ENCODE peak calls at places on chromosomes 3 and 15, in six cellular contexts. One of them, this sample, is unnamed.
A peak's percentile ranks its signal among the peaks of the same experiment; 100 is the strongest.

GRCh38 chr3:106239195-106239697 is 370.4 kb upstream of the CBLB start:
- DNase-seq in endodermal cell: no peak
- DNase-seq in mucosa of descending colon: no peak
- DNase-seq in iPS DF 6.9: no peak
- DNase-seq in neuronal stem cell: no peak
- DNase-seq in PC-9: no peak
- DNase-seq in this sample: no peak

GRCh38 chr3:111690242-111690641 is 95.1 kb upstream of the ZBED2 start:
- DNase-seq in endodermal cell: no peak
- DNase-seq in mucosa of descending colon: no peak
- DNase-seq in iPS DF 6.9: no peak
- DNase-seq in neuronal stem cell: no peak
- DNase-seq in PC-9: no peak
- DNase-seq in this sample: no peak

GRCh38 chr3:100429187-100429586 is 27.8 kb downstream of the LNP1 start:
- DNase-seq in endodermal cell: no peak
- DNase-seq in mucosa of descending colon: no peak
- DNase-seq in iPS DF 6.9: no peak
- DNase-seq in neuronal stem cell: no peak
- DNase-seq in PC-9: no peak
- DNase-seq in this sample: no peak

GRCh38 chr3:58899159-58899952 is 150.5 kb downstream of the CFAP20DC start:
- DNase-seq in endodermal cell: peak; percentile 47
- DNase-seq in mucosa of descending colon: peak; percentile 47
- DNase-seq in iPS DF 6.9: no peak
- DNase-seq in neuronal stem cell: no peak
- DNase-seq in PC-9: peak; percentile 1
- DNase-seq in this sample: peak; percentile 23

GRCh38 chr3:165259518-165260193 is 63.5 kb upstream of the SLITRK3 start:
- DNase-seq in endodermal cell: no peak
- DNase-seq in mucosa of descending colon: no peak
- DNase-seq in iPS DF 6.9: no peak
- DNase-seq in neuronal stem cell: no peak
- DNase-seq in PC-9: peak; percentile 8
- DNase-seq in this sample: no peak

GRCh38 chr3:126972866-126973265 is 10.0 kb upstream of the PLXNA1 start:
- DNase-seq in endodermal cell: no peak
- DNase-seq in mucosa of descending colon: peak; percentile 28
- DNase-seq in iPS DF 6.9: no peak
- DNase-seq in neuronal stem cell: no peak
- DNase-seq in PC-9: no peak
- DNase-seq in this sample: no peak

GRCh38 chr15:76994971-76995945 is at the start of gene PSTPIP1:
- DNase-seq in endodermal cell: peak; percentile 48
- DNase-seq in mucosa of descending colon: peak; percentile 89
- DNase-seq in iPS DF 6.9: no peak
- DNase-seq in neuronal stem cell: no peak
- DNase-seq in PC-9: no peak
- DNase-seq in this sample: no peak

GRCh38 chr3:184175981-184176376 is 1.3 kb downstream of the AP2M1 start:
- DNase-seq in endodermal cell: no peak
- DNase-seq in mucosa of descending colon: no peak
- DNase-seq in iPS DF 6.9: no peak
- DNase-seq in neuronal stem cell: no peak
- DNase-seq in PC-9: no peak
- DNase-seq in this sample: no peak

GRCh38 chr15:36936652-36937051 is 163.7 kb downstream of the MEIS2 start:
- DNase-seq in endodermal cell: no peak
- DNase-seq in mucosa of descending colon: no peak
- DNase-seq in iPS DF 6.9: no peak
- DNase-seq in neuronal stem cell: no peak
- DNase-seq in PC-9: no peak
- DNase-seq in this sample: no peak

GRCh38 chr3:53807117-53807521 is 39.1 kb downstream of the CHDH start:
- DNase-seq in endodermal cell: peak; percentile 40
- DNase-seq in mucosa of descending colon: no peak
- DNase-seq in iPS DF 6.9: no peak
- DNase-seq in neuronal stem cell: no peak
- DNase-seq in PC-9: no peak
- DNase-seq in this sample: no peak

GRCh38 chr3:4978966-4979400 is 254 bp upstream of the BHLHE40 start:
- DNase-seq in endodermal cell: peak; percentile 96
- DNase-seq in mucosa of descending colon: peak; percentile 98
- DNase-seq in iPS DF 6.9: no peak
- DNase-seq in neuronal stem cell: no peak
- DNase-seq in PC-9: peak; percentile 94
- DNase-seq in this sample: peak; percentile 95

GRCh38 chr15:51390239-51390931 is 48.9 kb downstream of the GLDN start:
- DNase-seq in endodermal cell: no peak
- DNase-seq in mucosa of descending colon: no peak
- DNase-seq in iPS DF 6.9: no peak
- DNase-seq in neuronal stem cell: no peak
- DNase-seq in PC-9: no peak
- DNase-seq in this sample: no peak

GRCh38 chr15:81497226-81497625 is 123.2 kb upstream of the TMC3 start:
- DNase-seq in endodermal cell: no peak
- DNase-seq in mucosa of descending colon: no peak
- DNase-seq in iPS DF 6.9: no peak
- DNase-seq in neuronal stem cell: no peak
- DNase-seq in PC-9: no peak
- DNase-seq in this sample: no peak

GRCh38 chr3:128554100-128554464 is 61.1 kb upstream of the GATA2 start:
- DNase-seq in endodermal cell: peak; percentile 70
- DNase-seq in mucosa of descending colon: no peak
- DNase-seq in iPS DF 6.9: no peak
- DNase-seq in neuronal stem cell: no peak
- DNase-seq in PC-9: peak; percentile 72
- DNase-seq in this sample: no peak

GRCh38 chr15:64847448-64847847 is 5.7 kb downstream of the PLEKHO2 start:
- DNase-seq in endodermal cell: no peak
- DNase-seq in mucosa of descending colon: no peak
- DNase-seq in iPS DF 6.9: no peak
- DNase-seq in neuronal stem cell: no peak
- DNase-seq in PC-9: no peak
- DNase-seq in this sample: no peak

GRCh38 chr3:27575509-27575908 is 91.3 kb upstream of the SLC4A7 start:
- DNase-seq in endodermal cell: no peak
- DNase-seq in mucosa of descending colon: no peak
- DNase-seq in iPS DF 6.9: no peak
- DNase-seq in neuronal stem cell: no peak
- DNase-seq in PC-9: no peak
- DNase-seq in this sample: no peak

GRCh38 chr15:43465105-43465504 is 27.9 kb downstream of the TP53BP1 start:
- DNase-seq in endodermal cell: no peak
- DNase-seq in mucosa of descending colon: no peak
- DNase-seq in iPS DF 6.9: no peak
- DNase-seq in neuronal stem cell: no peak
- DNase-seq in PC-9: no peak
- DNase-seq in this sample: no peak

GRCh38 chr3:72722930-72723726 is 125.1 kb downstream of the SHQ1 start:
- DNase-seq in endodermal cell: no peak
- DNase-seq in mucosa of descending colon: peak; percentile 64
- DNase-seq in iPS DF 6.9: no peak
- DNase-seq in neuronal stem cell: no peak
- DNase-seq in PC-9: peak; percentile 89
- DNase-seq in this sample: peak; percentile 62

GRCh38 chr15:69119016-69119415 is 41.4 kb upstream of the GLCE start:
- DNase-seq in endodermal cell: no peak
- DNase-seq in mucosa of descending colon: no peak
- DNase-seq in iPS DF 6.9: no peak
- DNase-seq in neuronal stem cell: no peak
- DNase-seq in PC-9: no peak
- DNase-seq in this sample: no peak

GRCh38 chr3:196501316-196502064 is 2.1 kb downstream of the RNF168 start:
- DNase-seq in endodermal cell: peak; percentile 55
- DNase-seq in mucosa of descending colon: no peak
- DNase-seq in iPS DF 6.9: no peak
- DNase-seq in neuronal stem cell: no peak
- DNase-seq in PC-9: no peak
- DNase-seq in this sample: peak; percentile 40

GRCh38 chr3:186825294-186825821 is 17.2 kb upstream of the ADIPOQ start:
- DNase-seq in endodermal cell: peak; percentile 90
- DNase-seq in mucosa of descending colon: no peak
- DNase-seq in iPS DF 6.9: no peak
- DNase-seq in neuronal stem cell: no peak
- DNase-seq in PC-9: no peak
- DNase-seq in this sample: no peak

GRCh38 chr15:89809093-89809786 is 5.4 kb downstream of the ANPEP start:
- DNase-seq in endodermal cell: peak; percentile 50
- DNase-seq in mucosa of descending colon: peak; percentile 45
- DNase-seq in iPS DF 6.9: no peak
- DNase-seq in neuronal stem cell: no peak
- DNase-seq in PC-9: no peak
- DNase-seq in this sample: no peak

GRCh38 chr15:69634860-69635259 is 182.2 kb downstream of the RPLP1 start:
- DNase-seq in endodermal cell: no peak
- DNase-seq in mucosa of descending colon: no peak
- DNase-seq in iPS DF 6.9: no peak
- DNase-seq in neuronal stem cell: no peak
- DNase-seq in PC-9: no peak
- DNase-seq in this sample: no peak

GRCh38 chr3:124362418-124362817 is 367.8 kb upstream of the UMPS start:
- DNase-seq in endodermal cell: no peak
- DNase-seq in mucosa of descending colon: no peak
- DNase-seq in iPS DF 6.9: no peak
- DNase-seq in neuronal stem cell: no peak
- DNase-seq in PC-9: no peak
- DNase-seq in this sample: peak; percentile 25

GRCh38 chr15:58558777-58559176 is 127.0 kb downstream of the LIPC start:
- DNase-seq in endodermal cell: no peak
- DNase-seq in mucosa of descending colon: no peak
- DNase-seq in iPS DF 6.9: no peak
- DNase-seq in neuronal stem cell: no peak
- DNase-seq in PC-9: no peak
- DNase-seq in this sample: no peak

DNA sequence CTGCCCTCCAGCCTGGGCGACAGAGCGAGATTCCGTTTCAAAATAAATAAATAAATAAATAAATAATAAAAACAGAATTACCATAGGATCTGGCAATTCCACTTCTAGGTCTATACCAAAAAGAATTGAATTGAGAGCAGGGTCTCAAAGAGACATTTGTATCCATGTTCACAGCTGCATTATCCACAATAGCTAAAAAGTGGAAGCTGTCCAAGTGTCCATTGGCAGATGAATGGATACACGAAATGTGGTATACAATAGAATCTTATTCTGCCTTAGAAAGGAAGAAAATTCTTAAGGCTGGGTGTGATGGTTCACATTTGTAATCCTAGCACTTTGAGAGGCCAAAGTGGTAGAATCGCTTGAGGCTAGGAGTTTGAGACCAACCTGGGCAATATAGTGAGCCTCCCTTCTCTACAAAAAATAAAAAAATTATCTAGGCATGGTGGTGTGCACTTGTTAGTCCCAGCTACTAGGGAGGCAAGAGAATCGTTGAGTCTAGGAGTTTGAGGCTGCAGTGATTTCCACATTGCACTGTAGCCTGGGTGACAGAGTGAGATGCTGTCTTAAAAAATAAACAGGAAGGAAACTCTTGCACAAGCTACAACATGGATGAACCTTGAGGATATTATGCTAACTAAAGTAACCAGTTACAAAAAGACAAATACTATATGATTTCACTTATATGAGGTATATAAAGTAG is 24.2 kb downstream of the PFKFB4 start:
- DNase-seq in endodermal cell: no peak
- DNase-seq in mucosa of descending colon: no peak
- DNase-seq in iPS DF 6.9: no peak
- DNase-seq in neuronal stem cell: no peak
- DNase-seq in PC-9: no peak
- DNase-seq in this sample: no peak
- H3K36me3 ChIP-seq in endodermal cell: no peaks in the 10 kb centered on the region
- H3K36me3 ChIP-seq in mucosa of descending colon: no peaks in the 10 kb centered on the region
- H3K36me3 ChIP-seq in iPS DF 6.9: peaks cover 13% of the 10 kb centered on the region
- H3K36me3 ChIP-seq in neuronal stem cell: peaks cover 27% of the 10 kb centered on the region
- H3K36me3 ChIP-seq in PC-9: no peaks in the 10 kb centered on the region
- H3K36me3 ChIP-seq in this sample: no peaks in the 10 kb centered on the region

GRCh38 chr15:73582961-73583360 is 50.2 kb downstream of the NPTN start:
- DNase-seq in endodermal cell: no peak
- DNase-seq in mucosa of descending colon: no peak
- DNase-seq in iPS DF 6.9: no peak
- DNase-seq in neuronal stem cell: no peak
- DNase-seq in PC-9: no peak
- DNase-seq in this sample: no peak
- H3K36me3 ChIP-seq in endodermal cell: peaks cover 75% of the 10 kb centered on the region
- H3K36me3 ChIP-seq in mucosa of descending colon: no peaks in the 10 kb centered on the region
- H3K36me3 ChIP-seq in iPS DF 6.9: peaks cover 2% of the 10 kb centered on the region
- H3K36me3 ChIP-seq in neuronal stem cell: peaks cover 15% of the 10 kb centered on the region
- H3K36me3 ChIP-seq in PC-9: peaks cover 12% of the 10 kb centered on the region
- H3K36me3 ChIP-seq in this sample: peaks cover 7% of the 10 kb centered on the region

GRCh38 chr3:130700541-130700940 is 46.1 kb downstream of the PIK3R4 start:
- DNase-seq in endodermal cell: no peak
- DNase-seq in mucosa of descending colon: no peak
- DNase-seq in iPS DF 6.9: no peak
- DNase-seq in neuronal stem cell: no peak
- DNase-seq in PC-9: no peak
- DNase-seq in this sample: no peak
- H3K36me3 ChIP-seq in endodermal cell: peaks cover 66% of the 10 kb centered on the region
- H3K36me3 ChIP-seq in mucosa of descending colon: no peaks in the 10 kb centered on the region
- H3K36me3 ChIP-seq in iPS DF 6.9: peaks cover 2% of the 10 kb centered on the region
- H3K36me3 ChIP-seq in neuronal stem cell: peaks cover 6% of the 10 kb centered on the region
- H3K36me3 ChIP-seq in PC-9: peaks cover 21% of the 10 kb centered on the region
- H3K36me3 ChIP-seq in this sample: no peaks in the 10 kb centered on the region

GRCh38 chr3:10280571-10280970 is 12.2 kb downstream of the GHRL start:
- DNase-seq in endodermal cell: no peak
- DNase-seq in mucosa of descending colon: no peak
- DNase-seq in iPS DF 6.9: no peak
- DNase-seq in neuronal stem cell: no peak
- DNase-seq in PC-9: no peak
- DNase-seq in this sample: no peak

GRCh38 chr3:10283638-10284037 is 9.1 kb downstream of the GHRL start:
- DNase-seq in endodermal cell: no peak
- DNase-seq in mucosa of descending colon: no peak
- DNase-seq in iPS DF 6.9: no peak
- DNase-seq in neuronal stem cell: no peak
- DNase-seq in PC-9: no peak
- DNase-seq in this sample: no peak

GRCh38 chr3:10279384-10280176 is 13.2 kb downstream of the GHRL start:
- DNase-seq in endodermal cell: no peak
- DNase-seq in mucosa of descending colon: no peak
- DNase-seq in iPS DF 6.9: no peak
- DNase-seq in neuronal stem cell: no peak
- DNase-seq in PC-9: no peak
- DNase-seq in this sample: no peak

GRCh38 chr3:10280177-10280529 is 12.6 kb downstream of the GHRL start:
- DNase-seq in endodermal cell: peak; percentile 63
- DNase-seq in mucosa of descending colon: no peak
- DNase-seq in iPS DF 6.9: no peak
- DNase-seq in neuronal stem cell: no peak
- DNase-seq in PC-9: no peak
- DNase-seq in this sample: no peak

DNA sequence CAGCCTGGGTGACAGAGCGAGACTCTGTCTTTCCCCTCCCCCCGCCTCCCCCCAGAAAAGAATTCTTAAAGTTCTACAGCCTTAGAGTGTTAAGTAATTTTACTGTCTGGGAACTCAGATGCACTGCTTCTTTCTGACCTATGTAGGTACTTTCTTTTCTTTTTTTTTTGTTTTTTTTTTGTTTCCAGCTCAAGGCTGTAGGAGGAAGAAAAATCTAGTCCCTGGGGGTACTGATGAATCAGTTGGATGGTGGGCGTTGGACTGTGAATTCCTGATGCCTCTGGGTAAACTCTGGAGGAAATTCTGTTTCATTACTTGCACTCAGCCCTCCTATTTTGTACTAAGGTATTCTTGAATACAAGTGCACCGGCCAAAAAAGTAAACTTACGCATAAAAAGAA is 10.8 kb downstream of the GHRL start:
- DNase-seq in endodermal cell: no peak
- DNase-seq in mucosa of descending colon: no peak
- DNase-seq in iPS DF 6.9: no peak
- DNase-seq in neuronal stem cell: no peak
- DNase-seq in PC-9: no peak
- DNase-seq in this sample: no peak
- H3K36me3 ChIP-seq in endodermal cell: peaks cover 41% of the 10 kb centered on the region
- H3K36me3 ChIP-seq in mucosa of descending colon: no peaks in the 10 kb centered on the region
- H3K36me3 ChIP-seq in iPS DF 6.9: peaks cover 23% of the 10 kb centered on the region
- H3K36me3 ChIP-seq in neuronal stem cell: peaks cover 21% of the 10 kb centered on the region
- H3K36me3 ChIP-seq in PC-9: peaks cover 19% of the 10 kb centered on the region
- H3K36me3 ChIP-seq in this sample: no peaks in the 10 kb centered on the region

This sample was measured in colonic mucosa.